ENCODE peak calls at places on chromosomes 13 and 19, in ten cellular contexts. B is Karpas-422, W is ovary, X is A549, K is OCI-LY7, E is fibroblast of the aortic adventitia, G is heart right ventricle, N is aorta, Z is Caco-2, H is GM12878. D is an unnamed sample.

GRCh38 chr13:114151565-114152284 is 19.3 kb upstream of the RASA3 start:
- DNase-seq in N (peak; percentile 70), W (no peak), G (no peak), K (no peak), B (no peak), X (no peak), E (no peak), Z (no peak), H (no peak), D (no peak)

GRCh38 chr19:47778954-47779351 is 450 bp downstream of the SELENOW start:
- DNase-seq in H (no peak), W (peak; percentile 52), B (no peak), K (peak; percentile 11), E (peak; percentile 52), X (no peak), Z (no peak), N (peak; percentile 79), G (peak; percentile 47), D (no peak)

GRCh38 chr13:107202371-107203023 is 634.6 kb upstream of the ARGLU1 start:
- DNase-seq in Z (no peak), B (no peak), N (no peak), K (no peak), E (peak; percentile 62), G (peak; percentile 76), W (no peak), X (no peak), H (no peak), D (no peak)

GRCh38 chr19:54795763-54796162 is 7.6 kb upstream of the KIR2DL4 start:
- DNase-seq in G (no peak), N (no peak), W (no peak), H (no peak), Z (no peak), X (no peak), B (peak; percentile 40), E (no peak), K (no peak), D (no peak)

GRCh38 chr13:20057214-20057613 is 98.7 kb downstream of the ZMYM2 start:
- DNase-seq in E (no peak), Z (no peak), X (no peak), N (peak; percentile 44), G (no peak), H (no peak), K (no peak), B (no peak), W (no peak), D (no peak)

GRCh38 chr13:109394311-109394988 is 391.9 kb downstream of the IRS2 start:
- DNase-seq in W (no peak), B (no peak), H (no peak), N (no peak), X (no peak), E (no peak), Z (no peak), K (no peak), G (no peak), D (no peak)

GRCh38 chr13:20002766-20003165 is 44.2 kb downstream of the ZMYM2 start:
- DNase-seq in B (no peak), N (no peak), K (no peak), X (no peak), Z (no peak), H (no peak), E (no peak), W (no peak), G (no peak), D (no peak)

GRCh38 chr19:36775768-36776167 is 3.2 kb upstream of the ZNF850 start:
- DNase-seq in W (no peak), Z (no peak), N (peak; percentile 76), B (no peak), E (no peak), G (peak; percentile 50), K (no peak), H (no peak), X (no peak), D (no peak)

GRCh38 chr13:32448224-32448623 is 20.3 kb upstream of the N4BP2L1 start:
- DNase-seq in B (peak; percentile 19), X (no peak), K (no peak), Z (no peak), W (no peak), H (no peak), N (no peak), E (no peak), G (no peak), D (no peak)

GRCh38 chr13:26502826-26503225 is 54.7 kb upstream of the WASF3 start:
- DNase-seq in K (no peak), W (no peak), X (no peak), Z (no peak), N (no peak), H (no peak), B (no peak), G (no peak), E (peak; percentile 88), D (peak; percentile 26)

GRCh38 chr13:109114991-109115390 is 485.6 kb downstream of the MYO16 start:
- DNase-seq in K (no peak), B (no peak), G (no peak), Z (no peak), H (no peak), W (no peak), E (no peak), X (no peak), N (no peak), D (no peak)

GRCh38 chr13:27644302-27644701 is 22.6 kb downstream of the POLR1D start:
- DNase-seq in G (no peak), K (no peak), Z (no peak), E (peak; percentile 93), B (no peak), W (no peak), X (no peak), H (no peak), N (no peak), D (no peak)

GRCh38 chr13:51222510-51223283 is 499 bp downstream of the FAM124A start:
- DNase-seq in K (no peak), Z (no peak), G (no peak), N (no peak), W (no peak), E (no peak), X (peak; percentile 6), H (no peak), B (no peak), D (no peak)

GRCh38 chr19:934865-935422 is 9.1 kb downstream of the ARID3A start:
- DNase-seq in N (peak; percentile 93), E (peak; percentile 59), G (peak; percentile 85), W (peak; percentile 89), B (no peak), Z (no peak), X (peak; percentile 38), K (no peak), H (no peak), D (no peak)

GRCh38 chr19:932647-933552 is 7.1 kb downstream of the ARID3A start:
- DNase-seq in K (no peak), Z (peak; percentile 77), G (peak; percentile 79), X (peak; percentile 37), W (peak; percentile 83), H (no peak), B (no peak), N (no peak), E (peak; percentile 92), D (peak; percentile 58)

GRCh38 chr19:931860-932646 is 6.2 kb downstream of the ARID3A start:
- DNase-seq in H (no peak), W (no peak), Z (no peak), G (no peak), N (no peak), K (no peak), B (no peak), E (no peak), X (no peak), D (no peak)

GRCh38 chr19:934197-934840 is 8.5 kb downstream of the ARID3A start:
- DNase-seq in E (no peak), Z (no peak), W (peak; percentile 33), X (no peak), G (no peak), H (no peak), B (no peak), K (no peak), N (no peak), D (no peak)

GRCh38 chr19:933553-933882 is 7.7 kb downstream of the ARID3A start:
- DNase-seq in G (no peak), N (no peak), X (no peak), H (no peak), B (no peak), E (no peak), W (no peak), K (no peak), Z (no peak), D (no peak)
- H3K4me3 ChIP-seq in G (peak overlapping the region; percentile 2), N (no peak overlapping the region), X (no peak overlapping the region), H (peak overlapping the region; percentile 65), B (no peak overlapping the region), E (peak overlapping the region; percentile 28), W (no peak overlapping the region), K (no peak overlapping the region), Z (no peak overlapping the region), D (peak overlapping the region; percentile 53)

GRCh38 chr13:93172109-93172508 is 54.5 kb upstream of the GPC6 start:
- DNase-seq in X (no peak), N (no peak), G (no peak), B (peak; percentile 41), K (no peak), Z (no peak), E (no peak), W (no peak), H (no peak), D (no peak)
- H3K4me3 ChIP-seq in X (no peak overlapping the region), N (no peak overlapping the region), G (no peak overlapping the region), B (no peak overlapping the region), K (no peak overlapping the region), Z (no peak overlapping the region), E (no peak overlapping the region), W (no peak overlapping the region), H (no peak overlapping the region), D (no peak overlapping the region)

GRCh38 chr13:23966691-23967615 is 69.7 kb upstream of the C1QTNF9B start:
- DNase-seq in W (no peak), N (no peak), G (no peak), H (peak; percentile 51), B (no peak), X (no peak), K (no peak), E (peak; percentile 30), Z (no peak), D (peak; percentile 83)
- H3K4me3 ChIP-seq in W (peak overlapping the region; percentile 2), N (no peak overlapping the region), G (no peak overlapping the region), H (no peak overlapping the region), B (no peak overlapping the region), X (no peak overlapping the region), K (no peak overlapping the region), E (peak overlapping the region; percentile 3), Z (no peak overlapping the region), D (peak overlapping the region; percentile 46)

GRCh38 chr19:2700660-2701360 is 1.7 kb downstream of the GNG7 start:
- DNase-seq in E (no peak), Z (no peak), W (no peak), K (peak; percentile 44), X (no peak), B (no peak), H (no peak), G (no peak), N (no peak), D (no peak)

GRCh38 chr19:2703691-2704216 is 1.3 kb upstream of the GNG7 start:
- DNase-seq in W (no peak), B (no peak), E (no peak), G (no peak), H (no peak), K (no peak), Z (no peak), N (no peak), X (no peak), D (no peak)

GRCh38 chr19:2702170-2703076 is at the start of gene GNG7:
- DNase-seq in G (peak; percentile 90), H (no peak), E (peak; percentile 69), B (peak; percentile 98), X (peak; percentile 83), N (peak; percentile 97), Z (peak; percentile 84), K (peak; percentile 95), W (peak; percentile 97), D (peak; percentile 97)

GRCh38 chr19:2701361-2702169 is 929 bp downstream of the GNG7 start:
- DNase-seq in X (no peak), H (no peak), W (no peak), N (no peak), E (no peak), K (no peak), B (no peak), G (no peak), Z (no peak), D (no peak)

GRCh38 chr19:2703077-2703437 is 563 bp upstream of the GNG7 start:
- DNase-seq in B (no peak), E (no peak), X (no peak), Z (no peak), G (no peak), H (no peak), K (no peak), N (no peak), W (no peak), D (no peak)
- H3K4me3 ChIP-seq in B (no peak overlapping the region), E (peak overlapping the region; percentile 54), X (peak overlapping the region; percentile 49), Z (peak overlapping the region; percentile 28), G (peak overlapping the region; percentile 40), H (peak overlapping the region; percentile 36), K (peak overlapping the region; percentile 28), N (peak overlapping the region; percentile 14), W (peak overlapping the region; percentile 27), D (peak overlapping the region; percentile 8)

D was measured in GM12865.